ENCODE peak calls at places on chromosomes 7 and 10, in seven cellular contexts. H, R, G, F, Z, C and Y are unnamed samples. For H3K9me3 and H3K4me1, the result is how much of the 10 kb centered on the place peaks cover.

GRCh38 chr7:110522751-110523200 is 568.2 kb upstream of the LRRN3 start:
- DNase-seq in Z (no peak), H (no peak), C (no peak), R (peak), F (no peak), G (no peak), Y (no peak)

GRCh38 chr10:122849900-122850605 is 4.4 kb upstream of the CUZD1 start:
- DNase-seq in Z (no peak), H (no peak), F (no peak), C (no peak), R (no peak), G (no peak), Y (no peak)

GRCh38 chr10:58465641-58466040 is 47.0 kb upstream of the BICC1 start:
- DNase-seq in G (no peak), R (no peak), F (no peak), C (no peak), H (no peak), Z (no peak), Y (no peak)

GRCh38 chr7:139771001-139771956 is 6.5 kb downstream of the HIPK2 start:
- DNase-seq in G (peak), H (no peak), F (no peak), Z (peak), R (no peak), C (no peak), Y (no peak)

GRCh38 chr7:46320956-46321355 is 399.9 kb upstream of the IGFBP3 start:
- DNase-seq in R (no peak), C (no peak), Z (no peak), F (no peak), G (no peak), H (no peak), Y (no peak)

GRCh38 chr10:29174389-29174788 is 114.5 kb upstream of the LYZL1 start:
- DNase-seq in F (no peak), H (no peak), R (no peak), C (no peak), G (no peak), Z (no peak), Y (no peak)

GRCh38 chr10:24722131-24722675 is 1.5 kb downstream of the ARHGAP21 start:
- DNase-seq in C (no peak), R (no peak), F (no peak), H (no peak), Z (no peak), G (peak), Y (no peak)

GRCh38 chr7:121278120-121279021 is 50.4 kb upstream of the WNT16 start:
- DNase-seq in G (peak), F (no peak), C (no peak), R (no peak), Z (no peak), H (no peak), Y (no peak)

GRCh38 chr7:13990319-13990983 is 985 bp upstream of the ETV1 start:
- DNase-seq in H (no peak), C (peak), G (peak), R (peak), F (peak), Z (peak), Y (peak)

GRCh38 chr10:32171213-32171612 is 115.0 kb upstream of the KIF5B start:
- DNase-seq in Z (no peak), F (no peak), H (no peak), R (peak), C (no peak), G (no peak), Y (no peak)

GRCh38 chr10:99396471-99396870 is 34.0 kb downstream of the GOT1 start:
- DNase-seq in G (no peak), Z (no peak), C (no peak), H (no peak), F (no peak), R (no peak), Y (no peak)

GRCh38 chr7:23183279-23184012 is 1.6 kb downstream of the NUP42 start:
- DNase-seq in F (no peak), G (no peak), H (no peak), Z (no peak), C (no peak), R (no peak), Y (no peak)

GRCh38 chr10:978826-979421 is 9.3 kb upstream of the GTPBP4 start:
- DNase-seq in F (no peak), H (no peak), Z (no peak), C (no peak), R (no peak), G (no peak), Y (no peak)

GRCh38 chr7:95921543-95921942 is 149.2 kb downstream of the DYNC1I1 start:
- DNase-seq in Z (peak), F (no peak), C (no peak), R (no peak), G (no peak), H (no peak), Y (no peak)

GRCh38 chr10:70835895-70836294 is 20.1 kb downstream of the SGPL1 start:
- DNase-seq in R (no peak), Z (no peak), H (no peak), C (no peak), G (no peak), F (no peak), Y (no peak)

GRCh38 chr10:107814865-107815487 is 650.5 kb upstream of the SORCS1 start:
- DNase-seq in C (peak), R (peak), H (peak), F (no peak), G (no peak), Z (peak), Y (peak)

GRCh38 chr10:80497187-80498038 is 40.3 kb upstream of the SH2D4B start:
- DNase-seq in R (peak), F (no peak), Z (no peak), C (peak), G (peak), H (no peak), Y (no peak)

GRCh38 chr10:80580811-80581468 is 43.2 kb downstream of the SH2D4B start:
- DNase-seq in G (no peak), R (peak), C (no peak), H (no peak), F (no peak), Z (no peak), Y (no peak)

GRCh38 chr7:41921453-41921912 is 218.6 kb upstream of the INHBA start:
- DNase-seq in Z (no peak), G (no peak), H (no peak), R (no peak), F (no peak), C (no peak), Y (no peak)

GRCh38 chr10:49218480-49218879 is 30.3 kb upstream of the TMEM273 start:
- DNase-seq in H (no peak), G (no peak), Z (no peak), C (no peak), R (no peak), F (no peak), Y (no peak)

GRCh38 chr10:112137381-112137987 is 46.1 kb downstream of the GPAM start:
- DNase-seq in Z (peak), R (peak), G (peak), F (no peak), C (peak), H (peak), Y (peak)

GRCh38 chr10:10092581-10092980 is 925.1 kb upstream of the CELF2 start:
- DNase-seq in G (peak), R (no peak), Z (no peak), H (no peak), C (peak), F (no peak), Y (no peak)

GRCh38 chr7:75737856-75738603 is 711 bp downstream of the HIP1 start:
- DNase-seq in H (no peak), F (no peak), C (peak), Z (no peak), R (no peak), G (peak), Y (no peak)

GRCh38 chr10:96509017-96509641 is 4.6 kb downstream of the TLL2 start:
- DNase-seq in G (peak), R (no peak), H (no peak), C (no peak), F (no peak), Z (no peak), Y (peak)

GRCh38 chr10:122703483-122704448 is 4.1 kb upstream of the C10orf120 start:
- DNase-seq in G (peak), Z (peak), H (peak), F (no peak), C (peak), R (peak), Y (peak)

GRCh38 chr10:103618575-103619423 is 125.3 kb downstream of the NEURL1 start:
- DNase-seq in F (no peak), R (peak), G (peak), H (peak), C (peak), Z (no peak), Y (no peak)

DNA sequence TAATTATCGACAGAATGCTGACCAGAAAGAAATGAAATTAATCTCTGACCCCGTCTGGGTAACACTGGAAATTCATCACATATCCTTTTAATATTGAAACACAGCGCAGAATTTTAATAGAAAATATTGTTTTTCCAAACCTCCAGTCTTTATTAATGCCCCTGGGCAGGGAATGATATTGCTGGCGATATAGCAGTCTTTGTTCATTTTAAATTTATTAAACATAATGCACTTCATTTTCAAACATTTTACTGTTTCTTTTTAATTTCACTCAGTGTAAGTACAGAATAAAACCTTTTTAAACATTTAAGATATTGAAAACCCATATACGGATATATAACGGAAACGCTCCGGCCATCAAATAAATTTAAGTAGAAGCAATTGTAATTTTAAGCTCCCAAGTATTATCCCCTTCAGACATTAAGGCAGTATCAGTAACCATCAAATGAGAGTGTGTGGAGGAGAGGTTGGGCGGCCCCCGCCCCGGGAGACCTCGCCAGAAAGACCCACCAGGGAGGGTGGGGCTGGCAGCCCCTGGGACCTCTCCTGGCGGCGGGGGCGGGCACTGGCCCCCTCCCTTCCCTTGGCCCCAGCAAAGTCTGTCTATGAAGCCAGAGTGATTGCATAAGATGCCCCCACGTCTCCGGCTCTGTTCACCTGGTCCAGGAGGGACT is 10.8 kb downstream of the UNCX start:
- DNase-seq in Z (no peak), C (no peak), R (no peak), H (no peak), F (no peak), G (no peak), Y (no peak)
- H3K9me3 ChIP-seq in Z (under half), C (under half), R (under half), H (under half), F (under half), G (under half), Y (under half)

DNA sequence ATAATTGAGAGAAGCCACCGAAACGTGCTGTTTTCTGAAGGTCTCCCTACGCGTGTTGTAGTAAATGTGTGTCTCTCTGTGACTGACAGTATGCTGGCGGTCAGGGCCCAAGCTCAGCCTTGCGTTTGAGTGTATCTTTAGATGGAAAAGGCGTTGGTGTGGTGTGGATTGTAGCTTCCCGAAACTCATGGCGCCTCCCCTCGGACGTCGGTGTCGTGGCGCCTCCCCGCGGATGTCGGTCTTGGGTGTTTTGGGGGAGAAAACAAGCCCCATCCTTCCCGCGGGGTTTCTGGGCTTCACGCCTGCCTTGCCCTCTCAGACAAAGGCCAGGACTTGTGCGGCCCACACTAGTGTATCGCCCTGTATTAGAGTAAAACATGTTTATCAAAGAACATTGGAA is 12.8 kb downstream of the SUN1 start:
- DNase-seq in H (no peak), C (no peak), R (no peak), G (peak), F (no peak), Z (no peak), Y (no peak)
- H3K4me3 ChIP-seq in H (no peak), C (no peak), R (no peak), G (no peak), F (no peak), Z (no peak), Y (no peak)

DNA sequence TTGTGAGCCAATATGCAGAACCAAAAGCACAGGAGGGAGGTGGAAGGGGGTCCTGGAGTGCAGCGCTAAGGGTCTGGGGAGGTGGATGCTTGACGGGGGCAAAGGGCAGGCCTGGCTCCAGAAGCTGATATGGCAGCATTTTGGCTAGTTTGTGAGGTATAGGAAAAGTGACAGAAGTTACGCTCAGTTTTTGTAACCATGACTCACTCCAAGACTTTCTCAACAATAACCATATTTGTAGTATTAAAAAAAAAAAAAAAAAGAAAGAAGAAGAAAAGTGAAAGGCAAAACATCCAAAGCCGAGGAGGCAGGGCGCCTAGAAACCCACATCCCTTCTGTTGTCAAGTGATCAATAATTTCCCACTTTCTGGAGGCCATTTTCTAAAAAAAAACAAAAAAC is 92.3 kb downstream of the RNF216 start:
- DNase-seq in Z (no peak), R (no peak), G (no peak), F (no peak), C (no peak), H (no peak), Y (no peak)
- H3K4me1 ChIP-seq in Z (under half), R (under half), G (half or more), F (under half), C (under half), H (under half), Y (under half)

GRCh38 chr7:114243019-114243507 is 171.6 kb upstream of the FOXP2 start:
- DNase-seq in R (no peak), Z (no peak), H (no peak), C (no peak), G (peak), F (no peak), Y (no peak)

DNA sequence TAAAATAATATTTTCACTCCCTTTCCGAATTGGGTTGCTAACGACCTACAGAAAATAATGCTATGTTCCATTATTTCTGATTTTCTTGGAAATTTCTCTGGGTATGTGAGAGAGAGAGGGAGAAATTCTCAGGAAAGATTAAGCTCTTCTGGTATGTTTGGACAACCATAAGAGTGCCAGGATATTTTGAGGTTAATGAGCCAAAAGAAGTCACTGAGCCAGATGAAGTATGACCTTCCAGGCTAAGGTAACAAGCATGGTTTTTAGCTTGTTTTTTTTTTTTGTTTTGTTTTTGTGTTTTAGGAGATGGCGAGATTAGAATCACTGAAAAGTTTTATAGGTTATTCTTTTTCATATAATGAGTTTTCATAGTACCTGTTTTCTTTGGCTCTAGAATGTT is 171.0 kb upstream of the FOXP2 start:
- DNase-seq in H (no peak), Z (no peak), C (no peak), G (peak), F (no peak), R (no peak), Y (no peak)
- H3K9me3 ChIP-seq in H (under half), Z (under half), C (under half), G (under half), F (under half), R (under half), Y (under half)

GRCh38 chr7:155883491-155884224 is 71.4 kb upstream of the SHH start:
- DNase-seq in F (no peak), H (no peak), Z (no peak), C (no peak), G (no peak), R (no peak), Y (no peak)

GRCh38 chr7:155885162-155886160 is 73.2 kb upstream of the SHH start:
- DNase-seq in F (no peak), H (no peak), R (no peak), C (peak), G (peak), Z (no peak), Y (no peak)

GRCh38 chr7:155887174-155887525 is 74.9 kb upstream of the SHH start:
- DNase-seq in H (no peak), C (no peak), G (no peak), F (no peak), R (no peak), Z (no peak), Y (no peak)

GRCh38 chr7:155884225-155885161 is 72.2 kb upstream of the SHH start:
- DNase-seq in F (no peak), C (no peak), G (no peak), H (no peak), R (no peak), Z (no peak), Y (no peak)

GRCh38 chr7:155886391-155887173 is 74.3 kb upstream of the SHH start:
- DNase-seq in C (no peak), G (no peak), Z (no peak), R (no peak), H (no peak), F (no peak), Y (no peak)
- H3K4me3 ChIP-seq in C (no peak), G (no peak), Z (no peak), R (no peak), H (no peak), F (no peak), Y (no peak)

DNA sequence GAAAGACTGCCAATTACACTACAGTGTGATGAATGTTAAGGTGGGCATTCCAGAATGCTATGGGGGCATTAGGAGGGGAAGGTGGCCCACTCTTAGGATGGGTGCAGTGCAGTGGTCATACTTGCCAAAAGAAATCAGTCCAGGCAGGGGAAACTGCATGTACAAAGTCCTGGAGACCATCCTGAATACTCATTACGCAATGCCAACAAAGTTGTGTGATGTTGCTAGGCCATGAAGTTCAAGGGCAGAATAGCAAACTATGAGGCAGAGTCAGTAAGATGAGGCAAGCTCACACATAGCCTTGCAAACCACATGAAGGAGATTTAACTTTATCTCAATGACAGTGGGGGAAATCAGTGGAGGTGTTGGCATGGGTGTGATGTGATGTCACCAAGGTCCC is 49.8 kb upstream of the SLC35B4 start:
- DNase-seq in C (no peak), H (no peak), F (no peak), Z (no peak), G (no peak), R (no peak), Y (no peak)
- H3K4me1 ChIP-seq in C (under half), H (under half), F (under half), Z (under half), G (half or more), R (under half), Y (under half)

DNA sequence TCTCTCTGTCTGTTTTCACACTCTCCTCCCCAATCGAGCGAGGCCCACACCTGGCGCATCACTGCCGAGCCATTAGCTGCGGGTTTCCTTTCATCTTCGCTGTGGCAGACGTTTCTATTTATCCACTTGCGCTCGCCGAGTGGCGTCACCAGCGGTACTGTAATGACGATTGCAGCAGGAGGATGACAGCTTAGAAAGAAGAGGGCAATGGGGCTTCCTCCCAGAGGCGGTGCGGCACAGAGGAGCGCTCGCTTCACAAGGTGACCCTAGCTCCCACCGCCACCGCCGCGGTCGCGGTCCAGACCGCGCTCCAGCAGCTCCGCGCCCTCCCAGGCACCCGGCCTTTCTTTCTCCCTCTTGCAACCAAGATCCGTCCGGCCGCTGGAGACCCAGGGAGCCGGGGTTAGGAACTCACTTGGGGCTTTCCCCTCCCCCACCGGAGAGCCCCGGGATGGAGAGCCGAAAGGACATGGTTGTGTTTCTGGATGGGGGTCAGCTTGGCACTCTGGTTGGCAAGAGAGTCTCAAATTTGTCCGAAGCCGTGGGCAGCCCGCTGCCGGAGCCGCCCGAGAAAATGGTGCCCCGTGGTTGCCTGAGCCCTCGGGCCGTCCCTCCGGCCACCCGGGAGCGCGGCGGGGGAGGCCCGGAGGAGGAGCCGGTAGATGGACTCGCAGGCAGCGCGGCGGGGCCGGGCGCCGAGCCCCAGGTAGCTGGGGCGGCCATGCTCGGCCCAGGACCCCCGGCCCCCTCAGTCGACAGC is at the start of gene EVX1:
- DNase-seq in F (no peak), G (peak), Z (no peak), H (no peak), R (no peak), C (no peak), Y (no peak)
- H3K9me3 ChIP-seq in F (under half), G (under half), Z (under half), H (under half), R (under half), C (under half), Y (under half)

GRCh38 chr7:47619806-47620205 is 37.9 kb upstream of the TNS3 start:
- DNase-seq in Z (no peak), H (no peak), G (no peak), R (no peak), C (no peak), F (no peak), Y (no peak)

GRCh38 chr7:47622946-47623640 is 41.2 kb upstream of the TNS3 start:
- DNase-seq in R (no peak), C (peak), G (peak), H (no peak), F (no peak), Z (no peak), Y (no peak)

GRCh38 chr7:47622586-47622945 is 40.7 kb upstream of the TNS3 start:
- DNase-seq in H (no peak), Z (no peak), R (no peak), G (no peak), C (no peak), F (no peak), Y (no peak)

GRCh38 chr7:47621347-47621746 is 39.4 kb upstream of the TNS3 start:
- DNase-seq in R (no peak), H (no peak), C (no peak), Z (no peak), G (no peak), F (no peak), Y (no peak)

GRCh38 chr7:47621985-47622561 is 40.2 kb upstream of the TNS3 start:
- DNase-seq in G (peak), C (no peak), H (no peak), F (no peak), R (no peak), Z (no peak), Y (no peak)
- H3K4me3 ChIP-seq in G (no peak), C (no peak), H (no peak), F (no peak), R (no peak), Z (no peak), Y (no peak)